ENCODE peak calls at places on chromosomes 4 and X, in eight cellular contexts. L is right lobe of liver, N is lung, I is Panc1, T is mucosa of descending colon, K is body of pancreas, V is lower lobe of right lung, P is A549. O is an unnamed sample.

GRCh38 chr4:169159614-169160013 is 111.1 kb downstream of the SH3RF1 start:
- ATAC-seq in L (no peak), N (no peak), I (no peak), T (no peak), K (no peak), V (no peak), P (peak; percentile 52), O (no peak)

GRCh38 chr4:153138736-153139135 is 65.5 kb upstream of the TRIM2 start:
- ATAC-seq in L (no peak), N (no peak), I (no peak), T (peak; percentile 24), K (peak; percentile 28), V (peak; percentile 36), P (no peak), O (no peak)

GRCh38 chrX:111098874-111099273 is 2.9 kb downstream of the PAK3 start:
- ATAC-seq in L (peak; percentile 44), N (no peak), I (peak; percentile 68), T (peak; percentile 72), K (peak; percentile 41), V (peak; percentile 51), P (peak; percentile 73), O (no peak)

GRCh38 chrX:41108684-41109205 is 23.5 kb downstream of the USP9X start:
- ATAC-seq in L (peak; percentile 55), N (no peak), I (no peak), T (no peak), K (no peak), V (no peak), P (no peak), O (no peak)

GRCh38 chr4:176274441-176274840 is 5.4 kb upstream of the ASB5 start:
- ATAC-seq in L (no peak), N (no peak), I (no peak), T (no peak), K (no peak), V (no peak), P (no peak), O (no peak)

GRCh38 chrX:53073115-53073581 is 9.0 kb upstream of the TSPYL2 start:
- ATAC-seq in L (no peak), N (no peak), I (peak; percentile 53), T (no peak), K (no peak), V (no peak), P (peak; percentile 66), O (peak; percentile 46)

GRCh38 chrX:9646471-9647038 is 119.1 kb downstream of the GPR143 start:
- ATAC-seq in L (peak; percentile 49), N (no peak), I (no peak), T (no peak), K (no peak), V (no peak), P (no peak), O (peak; percentile 42)

GRCh38 chr4:146981651-146982050 is 36.0 kb upstream of the TTC29 start:
- ATAC-seq in L (no peak), N (no peak), I (no peak), T (no peak), K (no peak), V (no peak), P (no peak), O (no peak)

GRCh38 chr4:121554377-121554776 is 142.4 kb downstream of the ANXA5 start:
- ATAC-seq in L (no peak), N (no peak), I (no peak), T (no peak), K (no peak), V (no peak), P (no peak), O (no peak)

DNA sequence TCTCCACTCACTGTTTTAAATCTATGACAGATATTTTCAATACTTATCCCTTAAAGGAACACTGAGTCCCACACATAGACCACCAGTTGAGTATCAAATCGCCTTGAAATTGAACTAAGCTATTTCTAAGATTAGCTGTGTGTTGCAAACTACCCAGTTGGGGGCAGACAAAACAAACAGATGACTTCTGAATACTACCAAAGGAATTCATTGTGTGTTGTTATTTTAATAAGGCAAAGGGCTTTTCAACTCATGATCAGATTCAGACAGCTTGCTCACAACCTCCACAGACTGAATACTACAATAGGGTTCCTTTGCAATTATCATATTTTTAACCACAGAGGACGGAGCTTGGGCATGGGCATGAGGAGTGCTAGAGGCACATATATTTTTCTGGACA is 283.0 kb upstream of the GPC4 start:
- ATAC-seq in L (no peak), N (no peak), I (no peak), T (no peak), K (no peak), V (no peak), P (no peak), O (no peak)
- TF ChIP-seq CTCF in L (no peak), N (no peak), I (no peak), T (no peak), K (no peak), V (no peak), P (no peak), O (no peak)

GRCh38 chrX:95903490-95903889 is 781.2 kb upstream of the DIAPH2 start:
- ATAC-seq in L (no peak), N (no peak), I (no peak), T (no peak), K (no peak), V (no peak), P (no peak), O (no peak)
- TF ChIP-seq CTCF in L (no peak), N (no peak), I (no peak), T (no peak), K (no peak), V (no peak), P (no peak), O (no peak)

GRCh38 chr4:56690393-56690971 is 9.4 kb upstream of the HOPX start:
- ATAC-seq in L (no peak), N (no peak), I (no peak), T (no peak), K (no peak), V (no peak), P (peak; percentile 41), O (no peak)
- TF ChIP-seq CTCF in L (no peak), N (no peak), I (no peak), T (no peak), K (no peak), V (no peak), P (no peak), O (no peak)

GRCh38 chr4:84159767-84160166 is 339.3 kb downstream of the NKX6-1 start:
- ATAC-seq in L (no peak), N (no peak), I (no peak), T (no peak), K (no peak), V (no peak), P (peak; percentile 38), O (peak; percentile 57)
- TF ChIP-seq CTCF in L (no peak), N (no peak), I (no peak), T (no peak), K (no peak), V (no peak), P (no peak), O (peak; percentile 47)

GRCh38 chr4:25280210-25280609 is 32.4 kb upstream of the ZCCHC4 start:
- ATAC-seq in L (no peak), N (no peak), I (no peak), T (no peak), K (no peak), V (no peak), P (no peak), O (no peak)
- TF ChIP-seq CTCF in L (no peak), N (no peak), I (no peak), T (no peak), K (no peak), V (no peak), P (no peak), O (no peak)

O was measured in gastroesophageal sphincter.